ENCODE peak calls at places on chromosomes 5 and 9, in seven cellular contexts. One of them, this sample, is unnamed.
A peak's percentile ranks its signal among the peaks of the same experiment; 100 is the strongest.

GRCh38 chr5:2523180-2523579 is 228.3 kb downstream of the IRX2 start:
- DNase-seq in type B pancreatic cell: peak; percentile 62
- DNase-seq in activated CD4-positive, alpha-beta T cell treated with anti-CD3 and anti-CD28 coated beads for 24 hours: no peak
- DNase-seq in fibroblast of lung: no peak
- DNase-seq in esophagus squamous epithelium: no peak
- DNase-seq in sigmoid colon: no peak
- DNase-seq in C1 segment of cervical spinal cord: no peak
- DNase-seq in this sample: no peak

GRCh38 chr9:121508415-121508814 is 8.8 kb upstream of the GGTA1 start:
- DNase-seq in type B pancreatic cell: no peak
- DNase-seq in activated CD4-positive, alpha-beta T cell treated with anti-CD3 and anti-CD28 coated beads for 24 hours: no peak
- DNase-seq in fibroblast of lung: no peak
- DNase-seq in esophagus squamous epithelium: no peak
- DNase-seq in sigmoid colon: no peak
- DNase-seq in C1 segment of cervical spinal cord: no peak
- DNase-seq in this sample: no peak

GRCh38 chr5:17365756-17366155 is 132.3 kb upstream of the TAF11L2 start:
- DNase-seq in type B pancreatic cell: no peak
- DNase-seq in activated CD4-positive, alpha-beta T cell treated with anti-CD3 and anti-CD28 coated beads for 24 hours: no peak
- DNase-seq in fibroblast of lung: peak; percentile 77
- DNase-seq in esophagus squamous epithelium: no peak
- DNase-seq in sigmoid colon: no peak
- DNase-seq in C1 segment of cervical spinal cord: no peak
- DNase-seq in this sample: no peak

GRCh38 chr9:134942421-134943119 is 24.9 kb upstream of the FCN1 start:
- DNase-seq in type B pancreatic cell: no peak
- DNase-seq in activated CD4-positive, alpha-beta T cell treated with anti-CD3 and anti-CD28 coated beads for 24 hours: no peak
- DNase-seq in fibroblast of lung: peak; percentile 6
- DNase-seq in esophagus squamous epithelium: no peak
- DNase-seq in sigmoid colon: no peak
- DNase-seq in C1 segment of cervical spinal cord: no peak
- DNase-seq in this sample: no peak

GRCh38 chr5:64165500-64166200 is at the start of gene RNF180:
- DNase-seq in type B pancreatic cell: peak; percentile 77
- DNase-seq in activated CD4-positive, alpha-beta T cell treated with anti-CD3 and anti-CD28 coated beads for 24 hours: no peak
- DNase-seq in fibroblast of lung: peak; percentile 51
- DNase-seq in esophagus squamous epithelium: no peak
- DNase-seq in sigmoid colon: peak; percentile 69
- DNase-seq in C1 segment of cervical spinal cord: no peak
- DNase-seq in this sample: no peak

GRCh38 chr9:304106-304505 is 89.4 kb downstream of the DOCK8 start:
- DNase-seq in type B pancreatic cell: no peak
- DNase-seq in activated CD4-positive, alpha-beta T cell treated with anti-CD3 and anti-CD28 coated beads for 24 hours: no peak
- DNase-seq in fibroblast of lung: no peak
- DNase-seq in esophagus squamous epithelium: no peak
- DNase-seq in sigmoid colon: no peak
- DNase-seq in C1 segment of cervical spinal cord: no peak
- DNase-seq in this sample: no peak

GRCh38 chr5:37554938-37555337 is 175.8 kb downstream of the WDR70 start:
- DNase-seq in type B pancreatic cell: no peak
- DNase-seq in activated CD4-positive, alpha-beta T cell treated with anti-CD3 and anti-CD28 coated beads for 24 hours: no peak
- DNase-seq in fibroblast of lung: no peak
- DNase-seq in esophagus squamous epithelium: no peak
- DNase-seq in sigmoid colon: no peak
- DNase-seq in C1 segment of cervical spinal cord: no peak
- DNase-seq in this sample: no peak

GRCh38 chr9:23005061-23005690 is 558.6 kb downstream of the DMRTA1 start:
- DNase-seq in type B pancreatic cell: no peak
- DNase-seq in activated CD4-positive, alpha-beta T cell treated with anti-CD3 and anti-CD28 coated beads for 24 hours: no peak
- DNase-seq in fibroblast of lung: no peak
- DNase-seq in esophagus squamous epithelium: no peak
- DNase-seq in sigmoid colon: no peak
- DNase-seq in C1 segment of cervical spinal cord: no peak
- DNase-seq in this sample: no peak

GRCh38 chr9:17742065-17742464 is 163.2 kb downstream of the SH3GL2 start:
- DNase-seq in type B pancreatic cell: no peak
- DNase-seq in activated CD4-positive, alpha-beta T cell treated with anti-CD3 and anti-CD28 coated beads for 24 hours: no peak
- DNase-seq in fibroblast of lung: no peak
- DNase-seq in esophagus squamous epithelium: no peak
- DNase-seq in sigmoid colon: no peak
- DNase-seq in C1 segment of cervical spinal cord: no peak
- DNase-seq in this sample: no peak

GRCh38 chr9:117725426-117725887 is 21.3 kb downstream of the TLR4 start:
- DNase-seq in type B pancreatic cell: no peak
- DNase-seq in activated CD4-positive, alpha-beta T cell treated with anti-CD3 and anti-CD28 coated beads for 24 hours: no peak
- DNase-seq in fibroblast of lung: no peak
- DNase-seq in esophagus squamous epithelium: no peak
- DNase-seq in sigmoid colon: no peak
- DNase-seq in C1 segment of cervical spinal cord: no peak
- DNase-seq in this sample: no peak

GRCh38 chr9:104795857-104796256 is 31.9 kb downstream of the NIPSNAP3B start:
- DNase-seq in type B pancreatic cell: no peak
- DNase-seq in activated CD4-positive, alpha-beta T cell treated with anti-CD3 and anti-CD28 coated beads for 24 hours: no peak
- DNase-seq in fibroblast of lung: no peak
- DNase-seq in esophagus squamous epithelium: no peak
- DNase-seq in sigmoid colon: no peak
- DNase-seq in C1 segment of cervical spinal cord: no peak
- DNase-seq in this sample: no peak

GRCh38 chr9:88355166-88355565 is 33.1 kb upstream of the SPIN1 start:
- DNase-seq in type B pancreatic cell: no peak
- DNase-seq in activated CD4-positive, alpha-beta T cell treated with anti-CD3 and anti-CD28 coated beads for 24 hours: no peak
- DNase-seq in fibroblast of lung: peak; percentile 47
- DNase-seq in esophagus squamous epithelium: no peak
- DNase-seq in sigmoid colon: no peak
- DNase-seq in C1 segment of cervical spinal cord: no peak
- DNase-seq in this sample: no peak

GRCh38 chr5:180601591-180602480 is 10.5 kb upstream of the SCGB3A1 start:
- DNase-seq in type B pancreatic cell: no peak
- DNase-seq in activated CD4-positive, alpha-beta T cell treated with anti-CD3 and anti-CD28 coated beads for 24 hours: no peak
- DNase-seq in fibroblast of lung: no peak
- DNase-seq in esophagus squamous epithelium: no peak
- DNase-seq in sigmoid colon: peak; percentile 59
- DNase-seq in C1 segment of cervical spinal cord: no peak
- DNase-seq in this sample: no peak

GRCh38 chr5:52786937-52787599 is 648 bp upstream of the ITGA1 start:
- DNase-seq in type B pancreatic cell: no peak
- DNase-seq in activated CD4-positive, alpha-beta T cell treated with anti-CD3 and anti-CD28 coated beads for 24 hours: no peak
- DNase-seq in fibroblast of lung: no peak
- DNase-seq in esophagus squamous epithelium: no peak
- DNase-seq in sigmoid colon: peak; percentile 67
- DNase-seq in C1 segment of cervical spinal cord: no peak
- DNase-seq in this sample: no peak

GRCh38 chr9:95225016-95225745 is 92.3 kb downstream of the FANCC start:
- DNase-seq in type B pancreatic cell: no peak
- DNase-seq in activated CD4-positive, alpha-beta T cell treated with anti-CD3 and anti-CD28 coated beads for 24 hours: no peak
- DNase-seq in fibroblast of lung: no peak
- DNase-seq in esophagus squamous epithelium: no peak
- DNase-seq in sigmoid colon: no peak
- DNase-seq in C1 segment of cervical spinal cord: no peak
- DNase-seq in this sample: no peak

GRCh38 chr9:34381323-34381722 is 4.6 kb upstream of the MYORG start:
- DNase-seq in type B pancreatic cell: no peak
- DNase-seq in activated CD4-positive, alpha-beta T cell treated with anti-CD3 and anti-CD28 coated beads for 24 hours: no peak
- DNase-seq in fibroblast of lung: no peak
- DNase-seq in esophagus squamous epithelium: no peak
- DNase-seq in sigmoid colon: peak; percentile 70
- DNase-seq in C1 segment of cervical spinal cord: no peak
- DNase-seq in this sample: no peak

GRCh38 chr5:31237159-31237558 is 43.7 kb downstream of the CDH6 start:
- DNase-seq in type B pancreatic cell: no peak
- DNase-seq in activated CD4-positive, alpha-beta T cell treated with anti-CD3 and anti-CD28 coated beads for 24 hours: no peak
- DNase-seq in fibroblast of lung: no peak
- DNase-seq in esophagus squamous epithelium: no peak
- DNase-seq in sigmoid colon: no peak
- DNase-seq in C1 segment of cervical spinal cord: no peak
- DNase-seq in this sample: no peak

GRCh38 chr5:115461093-115461492 is 83.5 kb downstream of the FEM1C start:
- DNase-seq in type B pancreatic cell: no peak
- DNase-seq in activated CD4-positive, alpha-beta T cell treated with anti-CD3 and anti-CD28 coated beads for 24 hours: no peak
- DNase-seq in fibroblast of lung: peak; percentile 64
- DNase-seq in esophagus squamous epithelium: no peak
- DNase-seq in sigmoid colon: no peak
- DNase-seq in C1 segment of cervical spinal cord: no peak
- DNase-seq in this sample: no peak

GRCh38 chr9:112375361-112375760 is 4.5 kb upstream of the HSDL2 start:
- DNase-seq in type B pancreatic cell: no peak
- DNase-seq in activated CD4-positive, alpha-beta T cell treated with anti-CD3 and anti-CD28 coated beads for 24 hours: no peak
- DNase-seq in fibroblast of lung: no peak
- DNase-seq in esophagus squamous epithelium: no peak
- DNase-seq in sigmoid colon: no peak
- DNase-seq in C1 segment of cervical spinal cord: no peak
- DNase-seq in this sample: no peak

GRCh38 chr5:133240425-133241091 is 188.7 kb downstream of the HSPA4 start:
- DNase-seq in type B pancreatic cell: no peak
- DNase-seq in activated CD4-positive, alpha-beta T cell treated with anti-CD3 and anti-CD28 coated beads for 24 hours: peak; percentile 7
- DNase-seq in fibroblast of lung: peak; percentile 98
- DNase-seq in esophagus squamous epithelium: no peak
- DNase-seq in sigmoid colon: no peak
- DNase-seq in C1 segment of cervical spinal cord: no peak
- DNase-seq in this sample: no peak

GRCh38 chr9:115018547-115019435 is 88.4 kb upstream of the TNFSF8 start:
- DNase-seq in type B pancreatic cell: no peak
- DNase-seq in activated CD4-positive, alpha-beta T cell treated with anti-CD3 and anti-CD28 coated beads for 24 hours: no peak
- DNase-seq in fibroblast of lung: peak; percentile 91
- DNase-seq in esophagus squamous epithelium: no peak
- DNase-seq in sigmoid colon: peak; percentile 93
- DNase-seq in C1 segment of cervical spinal cord: no peak
- DNase-seq in this sample: no peak

GRCh38 chr5:82863260-82863659 is 213.9 kb downstream of the TMEM167A start:
- DNase-seq in type B pancreatic cell: no peak
- DNase-seq in activated CD4-positive, alpha-beta T cell treated with anti-CD3 and anti-CD28 coated beads for 24 hours: no peak
- DNase-seq in fibroblast of lung: peak; percentile 27
- DNase-seq in esophagus squamous epithelium: no peak
- DNase-seq in sigmoid colon: no peak
- DNase-seq in C1 segment of cervical spinal cord: no peak
- DNase-seq in this sample: no peak

GRCh38 chr5:173627271-173627670 is 10.8 kb upstream of the BOD1 start:
- DNase-seq in type B pancreatic cell: no peak
- DNase-seq in activated CD4-positive, alpha-beta T cell treated with anti-CD3 and anti-CD28 coated beads for 24 hours: no peak
- DNase-seq in fibroblast of lung: no peak
- DNase-seq in esophagus squamous epithelium: no peak
- DNase-seq in sigmoid colon: no peak
- DNase-seq in C1 segment of cervical spinal cord: no peak
- DNase-seq in this sample: no peak

GRCh38 chr5:134533115-134533815 is 7.8 kb downstream of the JADE2 start:
- DNase-seq in type B pancreatic cell: no peak
- DNase-seq in activated CD4-positive, alpha-beta T cell treated with anti-CD3 and anti-CD28 coated beads for 24 hours: no peak
- DNase-seq in fibroblast of lung: no peak
- DNase-seq in esophagus squamous epithelium: no peak
- DNase-seq in sigmoid colon: peak; percentile 87
- DNase-seq in C1 segment of cervical spinal cord: no peak
- DNase-seq in this sample: no peak

GRCh38 chr5:125263346-125263745 is 516.9 kb upstream of the ZNF608 start:
- DNase-seq in type B pancreatic cell: no peak
- DNase-seq in activated CD4-positive, alpha-beta T cell treated with anti-CD3 and anti-CD28 coated beads for 24 hours: no peak
- DNase-seq in fibroblast of lung: peak; percentile 10
- DNase-seq in esophagus squamous epithelium: no peak
- DNase-seq in sigmoid colon: no peak
- DNase-seq in C1 segment of cervical spinal cord: no peak
- DNase-seq in this sample: no peak

GRCh38 chr5:138975098-138975847 is 100.1 kb upstream of the LRRTM2 start:
- DNase-seq in type B pancreatic cell: no peak
- DNase-seq in activated CD4-positive, alpha-beta T cell treated with anti-CD3 and anti-CD28 coated beads for 24 hours: no peak
- DNase-seq in fibroblast of lung: peak; percentile 89
- DNase-seq in esophagus squamous epithelium: no peak
- DNase-seq in sigmoid colon: peak; percentile 79
- DNase-seq in C1 segment of cervical spinal cord: no peak
- DNase-seq in this sample: no peak

GRCh38 chr9:133443982-133444381 is 15.8 kb upstream of the CACFD1 start:
- DNase-seq in type B pancreatic cell: no peak
- DNase-seq in activated CD4-positive, alpha-beta T cell treated with anti-CD3 and anti-CD28 coated beads for 24 hours: no peak
- DNase-seq in fibroblast of lung: peak; percentile 46
- DNase-seq in esophagus squamous epithelium: no peak
- DNase-seq in sigmoid colon: no peak
- DNase-seq in C1 segment of cervical spinal cord: no peak
- DNase-seq in this sample: no peak

GRCh38 chr5:180852510-180852909 is 8.6 kb downstream of the ZFP62 start:
- DNase-seq in type B pancreatic cell: no peak
- DNase-seq in activated CD4-positive, alpha-beta T cell treated with anti-CD3 and anti-CD28 coated beads for 24 hours: no peak
- DNase-seq in fibroblast of lung: no peak
- DNase-seq in esophagus squamous epithelium: no peak
- DNase-seq in sigmoid colon: no peak
- DNase-seq in C1 segment of cervical spinal cord: no peak
- DNase-seq in this sample: no peak